ENCODE peak calls at places on chromosomes 6 and 20, in six cellular contexts. One of them, this sample, is unnamed.

GRCh38 chr6:157269261-157269794 is 54.0 kb downstream of the TMEM242 start:
- DNase-seq in neural progenitor cell: no peak
- DNase-seq in mammary epithelial cell: peak; percentile 20
- DNase-seq in SJSA1: no peak
- DNase-seq in right atrium auricular region: peak; percentile 81
- DNase-seq in pancreas: no peak
- DNase-seq in this sample: peak; percentile 63

GRCh38 chr6:22470454-22471368 is 98.7 kb upstream of the HDGFL1 start:
- DNase-seq in neural progenitor cell: peak; percentile 33
- DNase-seq in mammary epithelial cell: peak; percentile 43
- DNase-seq in SJSA1: peak; percentile 44
- DNase-seq in right atrium auricular region: no peak
- DNase-seq in pancreas: peak; percentile 55
- DNase-seq in this sample: peak; percentile 68

GRCh38 chr20:45337367-45338120 is 10.7 kb downstream of the SDC4 start:
- DNase-seq in neural progenitor cell: no peak
- DNase-seq in mammary epithelial cell: peak; percentile 81
- DNase-seq in SJSA1: peak; percentile 82
- DNase-seq in right atrium auricular region: no peak
- DNase-seq in pancreas: peak; percentile 67
- DNase-seq in this sample: peak; percentile 91

GRCh38 chr6:71481801-71482200 is 193.2 kb downstream of the OGFRL1 start:
- DNase-seq in neural progenitor cell: no peak
- DNase-seq in mammary epithelial cell: no peak
- DNase-seq in SJSA1: no peak
- DNase-seq in right atrium auricular region: no peak
- DNase-seq in pancreas: no peak
- DNase-seq in this sample: no peak

GRCh38 chr6:13116155-13116554 is 212.2 kb downstream of the TBC1D7 start:
- DNase-seq in neural progenitor cell: no peak
- DNase-seq in mammary epithelial cell: no peak
- DNase-seq in SJSA1: no peak
- DNase-seq in right atrium auricular region: no peak
- DNase-seq in pancreas: no peak
- DNase-seq in this sample: no peak

GRCh38 chr6:44475779-44476434 is 88.4 kb downstream of the CDC5L start:
- DNase-seq in neural progenitor cell: peak; percentile 91
- DNase-seq in mammary epithelial cell: peak; percentile 70
- DNase-seq in SJSA1: peak; percentile 80
- DNase-seq in right atrium auricular region: peak; percentile 73
- DNase-seq in pancreas: peak; percentile 95
- DNase-seq in this sample: peak; percentile 80

GRCh38 chr6:20954325-20954724 is 420.1 kb downstream of the CDKAL1 start:
- DNase-seq in neural progenitor cell: no peak
- DNase-seq in mammary epithelial cell: no peak
- DNase-seq in SJSA1: no peak
- DNase-seq in right atrium auricular region: no peak
- DNase-seq in pancreas: no peak
- DNase-seq in this sample: no peak

GRCh38 chr20:50285376-50286173 is 94.9 kb downstream of the CEBPB start:
- DNase-seq in neural progenitor cell: no peak
- DNase-seq in mammary epithelial cell: no peak
- DNase-seq in SJSA1: peak; percentile 86
- DNase-seq in right atrium auricular region: peak; percentile 72
- DNase-seq in pancreas: peak; percentile 42
- DNase-seq in this sample: no peak

GRCh38 chr6:48101277-48101676 is 9.7 kb downstream of the PTCHD4 start:
- DNase-seq in neural progenitor cell: no peak
- DNase-seq in mammary epithelial cell: peak; percentile 76
- DNase-seq in SJSA1: no peak
- DNase-seq in right atrium auricular region: no peak
- DNase-seq in pancreas: no peak
- DNase-seq in this sample: no peak

GRCh38 chr6:110590821-110591351 is 114.5 kb upstream of the SLC22A16 start:
- DNase-seq in neural progenitor cell: no peak
- DNase-seq in mammary epithelial cell: peak; percentile 62
- DNase-seq in SJSA1: peak; percentile 85
- DNase-seq in right atrium auricular region: no peak
- DNase-seq in pancreas: no peak
- DNase-seq in this sample: no peak

GRCh38 chr6:121748850-121749249 is 313.4 kb downstream of the GJA1 start:
- DNase-seq in neural progenitor cell: peak; percentile 2
- DNase-seq in mammary epithelial cell: no peak
- DNase-seq in SJSA1: no peak
- DNase-seq in right atrium auricular region: no peak
- DNase-seq in pancreas: no peak
- DNase-seq in this sample: no peak

GRCh38 chr6:168956884-168957730 is 296.5 kb downstream of the THBS2 start:
- DNase-seq in neural progenitor cell: peak; percentile 78
- DNase-seq in mammary epithelial cell: peak; percentile 64
- DNase-seq in SJSA1: peak; percentile 57
- DNase-seq in right atrium auricular region: peak; percentile 77
- DNase-seq in pancreas: no peak
- DNase-seq in this sample: no peak

GRCh38 chr6:169397684-169398083 is 144.0 kb upstream of the THBS2 start:
- DNase-seq in neural progenitor cell: no peak
- DNase-seq in mammary epithelial cell: no peak
- DNase-seq in SJSA1: no peak
- DNase-seq in right atrium auricular region: no peak
- DNase-seq in pancreas: no peak
- DNase-seq in this sample: no peak

GRCh38 chr20:43241057-43241702 is 51.5 kb upstream of the PTPRT start:
- DNase-seq in neural progenitor cell: no peak
- DNase-seq in mammary epithelial cell: no peak
- DNase-seq in SJSA1: no peak
- DNase-seq in right atrium auricular region: no peak
- DNase-seq in pancreas: no peak
- DNase-seq in this sample: no peak

GRCh38 chr20:1887321-1887720 is 7.9 kb upstream of the SIRPA start:
- DNase-seq in neural progenitor cell: no peak
- DNase-seq in mammary epithelial cell: no peak
- DNase-seq in SJSA1: no peak
- DNase-seq in right atrium auricular region: no peak
- DNase-seq in pancreas: no peak
- DNase-seq in this sample: no peak

GRCh38 chr6:11110921-11111768 is at the start of gene ERVFRD-1:
- DNase-seq in neural progenitor cell: no peak
- DNase-seq in mammary epithelial cell: no peak
- DNase-seq in SJSA1: no peak
- DNase-seq in right atrium auricular region: no peak
- DNase-seq in pancreas: no peak
- DNase-seq in this sample: no peak

GRCh38 chr6:168865-169455 is 123.3 kb upstream of the DUSP22 start:
- DNase-seq in neural progenitor cell: peak; percentile 49
- DNase-seq in mammary epithelial cell: peak; percentile 44
- DNase-seq in SJSA1: peak; percentile 46
- DNase-seq in right atrium auricular region: no peak
- DNase-seq in pancreas: no peak
- DNase-seq in this sample: no peak

GRCh38 chr6:149065658-149066556 is 251.6 kb upstream of the TAB2 start:
- DNase-seq in neural progenitor cell: no peak
- DNase-seq in mammary epithelial cell: no peak
- DNase-seq in SJSA1: peak; percentile 47
- DNase-seq in right atrium auricular region: no peak
- DNase-seq in pancreas: no peak
- DNase-seq in this sample: no peak

GRCh38 chr20:3658708-3659491 is 4.3 kb downstream of the GFRA4 start:
- DNase-seq in neural progenitor cell: no peak
- DNase-seq in mammary epithelial cell: no peak
- DNase-seq in SJSA1: no peak
- DNase-seq in right atrium auricular region: no peak
- DNase-seq in pancreas: no peak
- DNase-seq in this sample: no peak

GRCh38 chr20:62485062-62485700 is 9.4 kb upstream of the GATA5 start:
- DNase-seq in neural progenitor cell: peak; percentile 46
- DNase-seq in mammary epithelial cell: no peak
- DNase-seq in SJSA1: no peak
- DNase-seq in right atrium auricular region: no peak
- DNase-seq in pancreas: peak; percentile 79
- DNase-seq in this sample: no peak

GRCh38 chr20:47917549-47918070 is 132.3 kb upstream of the SULF2 start:
- DNase-seq in neural progenitor cell: no peak
- DNase-seq in mammary epithelial cell: peak; percentile 48
- DNase-seq in SJSA1: no peak
- DNase-seq in right atrium auricular region: no peak
- DNase-seq in pancreas: no peak
- DNase-seq in this sample: no peak

DNA sequence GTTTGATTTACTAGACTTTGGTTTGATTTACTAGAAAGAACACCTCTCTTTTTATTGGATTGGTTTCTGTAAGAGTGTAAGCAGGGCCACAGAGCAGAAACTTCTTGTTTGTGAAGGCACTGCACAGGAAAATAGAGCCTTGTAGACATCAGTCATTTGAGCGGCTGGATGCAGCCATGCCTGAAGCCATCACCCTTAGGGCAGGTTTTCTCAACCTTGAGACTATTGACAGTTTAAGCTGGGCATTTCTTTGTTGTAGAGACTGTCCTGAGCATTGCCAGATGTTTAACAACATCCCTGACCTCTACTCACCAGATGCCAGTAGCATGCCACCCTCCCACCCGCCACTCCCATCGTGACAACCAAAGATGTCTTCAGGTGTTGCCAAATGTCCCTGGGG is 130.2 kb upstream of the SULF2 start:
- DNase-seq in neural progenitor cell: no peak
- DNase-seq in mammary epithelial cell: no peak
- DNase-seq in SJSA1: no peak
- DNase-seq in right atrium auricular region: no peak
- DNase-seq in pancreas: no peak
- DNase-seq in this sample: no peak
- H3K27ac ChIP-seq in neural progenitor cell: no peak overlapping the region
- H3K27ac ChIP-seq in mammary epithelial cell: no peak overlapping the region
- H3K27ac ChIP-seq in SJSA1: no peak overlapping the region
- H3K27ac ChIP-seq in right atrium auricular region: no peak overlapping the region
- H3K27ac ChIP-seq in pancreas: no peak overlapping the region
- H3K27ac ChIP-seq in this sample: no peak overlapping the region

GRCh38 chr6:15987569-15987968 is 141.3 kb upstream of the MYLIP start:
- DNase-seq in neural progenitor cell: no peak
- DNase-seq in mammary epithelial cell: no peak
- DNase-seq in SJSA1: no peak
- DNase-seq in right atrium auricular region: no peak
- DNase-seq in pancreas: no peak
- DNase-seq in this sample: no peak
- H3K27ac ChIP-seq in neural progenitor cell: no peak overlapping the region
- H3K27ac ChIP-seq in mammary epithelial cell: no peak overlapping the region
- H3K27ac ChIP-seq in SJSA1: no peak overlapping the region
- H3K27ac ChIP-seq in right atrium auricular region: no peak overlapping the region
- H3K27ac ChIP-seq in pancreas: no peak overlapping the region
- H3K27ac ChIP-seq in this sample: no peak overlapping the region

DNA sequence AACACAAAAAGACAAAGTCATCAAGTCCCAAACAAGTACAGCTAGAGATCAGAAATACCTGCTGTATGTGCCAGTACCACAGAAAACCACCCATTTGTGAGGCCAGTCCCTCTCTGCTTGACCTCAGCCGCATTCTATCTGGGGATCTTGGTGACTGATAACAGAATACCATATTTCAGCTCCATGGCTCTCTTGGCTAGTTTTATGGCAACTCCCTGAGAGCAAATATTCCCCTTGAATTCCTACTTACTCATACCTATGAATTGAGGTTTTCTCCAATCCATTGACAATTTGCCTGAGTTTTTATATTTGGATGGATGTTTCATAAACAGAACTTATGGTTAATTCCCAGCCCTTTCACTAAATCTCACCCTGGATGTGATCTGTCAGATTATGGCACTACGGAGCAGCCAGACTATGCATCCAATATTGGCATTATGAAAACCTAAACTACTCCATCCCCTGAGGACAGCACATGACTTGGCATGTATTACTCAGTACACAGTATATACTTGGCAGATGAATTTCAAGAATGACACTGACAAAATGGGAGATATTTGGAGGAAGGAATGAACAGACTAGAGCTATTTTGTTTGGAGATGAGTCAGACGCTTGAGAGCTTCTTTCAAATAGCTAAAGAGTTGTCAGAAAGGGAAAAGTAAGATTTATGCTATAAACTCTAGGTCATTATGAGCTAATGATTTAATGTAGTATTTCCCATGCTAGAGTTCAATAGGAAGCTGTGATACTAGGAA is 95.7 kb downstream of the PRDM1 start:
- DNase-seq in neural progenitor cell: no peak
- DNase-seq in mammary epithelial cell: peak; percentile 55
- DNase-seq in SJSA1: peak; percentile 75
- DNase-seq in right atrium auricular region: no peak
- DNase-seq in pancreas: no peak
- DNase-seq in this sample: no peak
- H3K27ac ChIP-seq in neural progenitor cell: no peak overlapping the region
- H3K27ac ChIP-seq in mammary epithelial cell: peak overlapping the region; percentile 17
- H3K27ac ChIP-seq in SJSA1: peak overlapping the region; percentile 63
- H3K27ac ChIP-seq in right atrium auricular region: no peak overlapping the region
- H3K27ac ChIP-seq in pancreas: no peak overlapping the region
- H3K27ac ChIP-seq in this sample: no peak overlapping the region

DNA sequence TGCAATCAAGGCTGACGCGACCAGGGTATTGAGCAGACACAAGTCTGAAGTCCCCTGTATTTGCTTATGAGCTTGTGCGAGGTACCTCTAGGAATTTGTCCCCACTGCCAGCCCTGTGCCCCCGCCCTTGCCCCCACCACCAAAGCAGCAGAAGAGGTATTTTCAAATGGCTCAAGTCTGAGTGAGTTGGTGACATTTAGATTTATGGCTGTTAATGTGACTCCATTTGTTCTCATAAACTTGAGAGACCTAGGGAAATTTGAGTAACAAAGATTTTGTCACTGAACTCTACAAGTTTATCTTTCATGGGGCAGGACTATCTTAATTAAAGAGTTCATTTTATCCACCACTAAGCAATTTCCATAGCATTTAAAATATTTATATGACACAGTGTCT is 108.5 kb downstream of the PRND start:
- DNase-seq in neural progenitor cell: no peak
- DNase-seq in mammary epithelial cell: no peak
- DNase-seq in SJSA1: no peak
- DNase-seq in right atrium auricular region: peak; percentile 21
- DNase-seq in pancreas: no peak
- DNase-seq in this sample: no peak
- H3K27ac ChIP-seq in neural progenitor cell: no peak overlapping the region
- H3K27ac ChIP-seq in mammary epithelial cell: no peak overlapping the region
- H3K27ac ChIP-seq in SJSA1: no peak overlapping the region
- H3K27ac ChIP-seq in right atrium auricular region: peak overlapping the region; percentile 24
- H3K27ac ChIP-seq in pancreas: no peak overlapping the region
- H3K27ac ChIP-seq in this sample: no peak overlapping the region

This sample was measured in breast epithelium.